ENCODE peak calls at places on chromosome 17, in four cellular contexts. One of them, this sample, is unnamed.

GRCh38 chr17:55770220-55770870 is 19.5 kb downstream of the PCTP start:
- DNase-seq in BE2C: no peak
- DNase-seq in cardiac fibroblast: peak
- DNase-seq in PC-9: no peak
- DNase-seq in this sample: peak

GRCh38 chr17:7613769-7614421 is 802 bp downstream of the FXR2 start:
- DNase-seq in BE2C: no peak
- DNase-seq in cardiac fibroblast: no peak
- DNase-seq in PC-9: peak
- DNase-seq in this sample: peak

GRCh38 chr17:82101767-82102679 is 4.0 kb upstream of the FASN start:
- DNase-seq in BE2C: no peak
- DNase-seq in cardiac fibroblast: no peak
- DNase-seq in PC-9: peak
- DNase-seq in this sample: no peak

GRCh38 chr17:33889079-33889478 is 366.0 kb upstream of the CCL2 start:
- DNase-seq in BE2C: no peak
- DNase-seq in cardiac fibroblast: no peak
- DNase-seq in PC-9: no peak
- DNase-seq in this sample: no peak

GRCh38 chr17:80119271-80119791 is 17.9 kb downstream of the GAA start:
- DNase-seq in BE2C: no peak
- DNase-seq in cardiac fibroblast: no peak
- DNase-seq in PC-9: no peak
- DNase-seq in this sample: no peak

GRCh38 chr17:79944821-79945391 is 90.8 kb downstream of the TBC1D16 start:
- DNase-seq in BE2C: peak
- DNase-seq in cardiac fibroblast: no peak
- DNase-seq in PC-9: no peak
- DNase-seq in this sample: no peak

GRCh38 chr17:65365209-65365608 is 196.2 kb downstream of the AXIN2 start:
- DNase-seq in BE2C: no peak
- DNase-seq in cardiac fibroblast: no peak
- DNase-seq in PC-9: no peak
- DNase-seq in this sample: no peak

GRCh38 chr17:10785295-10785694 is 18.6 kb downstream of the TMEM238L start:
- DNase-seq in BE2C: no peak
- DNase-seq in cardiac fibroblast: no peak
- DNase-seq in PC-9: no peak
- DNase-seq in this sample: no peak

GRCh38 chr17:7383742-7384488 is 3.0 kb downstream of the TNK1 start:
- DNase-seq in BE2C: peak
- DNase-seq in cardiac fibroblast: peak
- DNase-seq in PC-9: no peak
- DNase-seq in this sample: peak

GRCh38 chr17:6514371-6514770 is 42.0 kb downstream of the PITPNM3 start:
- DNase-seq in BE2C: no peak
- DNase-seq in cardiac fibroblast: no peak
- DNase-seq in PC-9: no peak
- DNase-seq in this sample: peak

GRCh38 chr17:81865733-81866439 is 5.3 kb downstream of the ARHGDIA start:
- DNase-seq in BE2C: no peak
- DNase-seq in cardiac fibroblast: peak
- DNase-seq in PC-9: peak
- DNase-seq in this sample: peak

GRCh38 chr17:12625092-12625491 is 40.6 kb upstream of the MYOCD start:
- DNase-seq in BE2C: no peak
- DNase-seq in cardiac fibroblast: no peak
- DNase-seq in PC-9: no peak
- DNase-seq in this sample: no peak

GRCh38 chr17:7405882-7406825 is 1.5 kb upstream of the NLGN2 start:
- DNase-seq in BE2C: no peak
- DNase-seq in cardiac fibroblast: no peak
- DNase-seq in PC-9: no peak
- DNase-seq in this sample: no peak

GRCh38 chr17:41537614-41537954 is 9.5 kb upstream of the KRT19 start:
- DNase-seq in BE2C: no peak
- DNase-seq in cardiac fibroblast: no peak
- DNase-seq in PC-9: no peak
- DNase-seq in this sample: no peak

DNA sequence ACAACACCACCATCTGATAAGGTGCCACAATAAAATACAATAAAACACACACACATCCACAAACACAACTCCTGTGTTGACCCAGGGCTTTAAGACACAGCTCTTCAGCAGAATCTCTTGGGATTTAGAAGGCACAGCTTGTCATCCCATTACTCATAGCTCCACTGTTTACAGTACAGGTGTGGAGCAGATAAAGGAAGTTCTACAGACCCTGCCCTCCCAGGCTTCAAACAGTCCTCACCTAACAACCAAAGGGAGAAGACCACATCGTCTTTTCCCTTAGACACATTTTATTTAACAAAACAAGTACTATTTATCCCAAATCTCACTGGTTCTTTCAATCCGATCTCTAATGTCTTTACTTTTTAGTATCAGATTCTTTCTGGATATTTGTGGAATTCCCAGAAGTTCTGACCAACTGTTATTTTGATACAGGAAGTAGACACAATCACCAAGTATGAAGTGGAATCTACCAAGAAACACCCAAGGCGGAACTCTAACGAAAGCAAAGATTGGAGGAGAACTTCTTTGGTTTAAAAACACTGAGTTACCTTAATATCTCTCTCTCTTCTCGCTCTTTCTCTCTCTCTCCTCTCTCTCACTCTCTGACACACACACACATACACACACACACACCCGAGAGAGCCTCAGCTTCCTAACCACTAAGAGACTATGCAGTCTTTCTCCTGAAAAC is 46.1 kb downstream of the CYTH1 start:
- DNase-seq in BE2C: no peak
- DNase-seq in cardiac fibroblast: peak
- DNase-seq in PC-9: peak
- DNase-seq in this sample: no peak
- H3K4me3 ChIP-seq in BE2C: peak
- H3K4me3 ChIP-seq in cardiac fibroblast: peak
- H3K4me3 ChIP-seq in PC-9: peak
- H3K4me3 ChIP-seq in this sample: no peak

DNA sequence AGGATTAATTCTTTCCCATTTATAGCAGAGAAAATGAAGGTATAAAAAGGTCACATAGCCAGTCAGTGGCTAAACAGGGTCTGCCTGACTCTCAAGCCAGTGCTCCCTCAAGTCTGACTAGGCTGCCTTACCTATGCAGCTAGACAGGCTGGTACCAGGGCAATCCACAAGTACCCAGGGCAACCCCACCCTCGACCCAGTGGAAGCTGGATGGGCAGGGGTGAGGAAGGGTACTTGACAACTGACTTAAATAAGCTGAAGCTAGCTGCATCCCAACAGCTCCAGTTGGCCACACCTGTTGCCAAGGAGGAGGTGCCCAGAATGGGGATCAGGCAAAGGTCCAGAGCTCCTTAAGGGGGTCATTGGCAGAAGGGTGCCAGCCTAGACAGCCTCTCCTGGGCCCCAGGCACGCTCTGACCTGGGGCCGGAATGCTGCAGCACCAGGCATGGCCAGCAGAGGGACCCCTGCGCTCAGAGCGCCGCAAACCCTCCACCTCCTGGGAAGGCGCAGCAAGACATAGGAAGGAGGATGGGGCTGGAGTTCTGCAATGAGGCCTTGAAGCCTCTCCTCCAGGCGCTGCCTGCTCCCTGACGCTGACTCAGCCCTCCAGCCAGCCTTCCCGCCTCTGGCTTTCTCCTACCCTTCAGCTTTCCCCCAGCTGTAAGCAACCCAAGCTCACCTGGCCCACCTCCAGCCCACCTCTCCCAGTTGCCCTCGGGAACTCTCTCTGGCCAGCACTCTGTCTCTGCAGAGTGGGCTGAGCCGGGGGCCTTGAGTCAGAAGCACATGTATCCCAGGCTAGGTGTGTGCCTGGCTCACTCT is 28.9 kb downstream of the MPP2 start:
- DNase-seq in BE2C: peak
- DNase-seq in cardiac fibroblast: peak
- DNase-seq in PC-9: peak
- DNase-seq in this sample: peak
- TF ChIP-seq CTCF in BE2C: peak
- TF ChIP-seq CTCF in cardiac fibroblast: peak
- TF ChIP-seq CTCF in PC-9: peak
- TF ChIP-seq CTCF in this sample: peak

DNA sequence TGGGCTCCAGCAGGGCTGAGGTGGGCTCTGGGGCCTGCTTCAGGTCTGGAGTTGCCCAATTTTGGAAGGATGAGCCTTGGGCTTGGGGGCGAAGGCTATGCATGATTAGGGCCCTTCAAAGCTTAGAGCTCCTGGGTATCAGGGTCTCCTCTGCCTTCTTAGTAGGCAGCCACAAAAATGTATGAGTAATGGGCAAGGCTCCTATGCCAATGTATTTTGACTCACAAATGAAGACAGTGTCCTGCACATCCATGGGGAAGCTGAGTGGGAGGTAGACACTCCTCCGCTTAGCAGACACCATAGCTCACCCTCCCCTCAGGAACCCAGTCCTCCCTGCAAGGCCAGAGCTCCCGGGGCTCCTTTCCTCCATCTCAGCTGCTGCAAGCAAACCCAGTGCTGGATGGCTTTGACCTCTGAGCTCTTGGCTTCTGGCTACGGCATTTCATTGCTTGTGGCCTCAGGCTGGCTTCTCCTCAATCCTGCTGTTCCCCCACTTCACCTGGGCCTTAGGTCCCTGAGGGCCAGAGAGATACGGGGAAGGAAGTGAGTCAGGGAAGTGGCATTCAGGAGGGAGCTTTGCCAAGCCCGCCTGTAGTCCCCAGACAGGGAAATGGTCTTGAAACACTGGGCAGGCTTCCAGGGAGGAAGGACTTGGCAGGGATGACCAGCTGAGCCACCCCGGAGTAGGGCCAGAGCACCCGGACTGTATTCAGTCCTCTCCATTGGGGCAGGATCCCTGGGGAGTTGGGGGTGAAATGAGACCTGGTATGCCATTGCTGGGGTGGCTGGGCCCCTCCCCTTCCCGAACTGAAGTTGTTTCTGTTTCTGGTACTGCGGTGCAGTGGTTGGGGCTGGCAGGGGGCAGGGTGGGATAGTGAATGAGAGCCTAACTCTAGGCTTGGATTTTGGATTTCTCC is 4.4 kb downstream of the ABCC3 start:
- DNase-seq in BE2C: peak
- DNase-seq in cardiac fibroblast: peak
- DNase-seq in PC-9: peak
- DNase-seq in this sample: peak
- H3K4me3 ChIP-seq in BE2C: no peak
- H3K4me3 ChIP-seq in cardiac fibroblast: no peak
- H3K4me3 ChIP-seq in PC-9: peak
- H3K4me3 ChIP-seq in this sample: no peak

DNA sequence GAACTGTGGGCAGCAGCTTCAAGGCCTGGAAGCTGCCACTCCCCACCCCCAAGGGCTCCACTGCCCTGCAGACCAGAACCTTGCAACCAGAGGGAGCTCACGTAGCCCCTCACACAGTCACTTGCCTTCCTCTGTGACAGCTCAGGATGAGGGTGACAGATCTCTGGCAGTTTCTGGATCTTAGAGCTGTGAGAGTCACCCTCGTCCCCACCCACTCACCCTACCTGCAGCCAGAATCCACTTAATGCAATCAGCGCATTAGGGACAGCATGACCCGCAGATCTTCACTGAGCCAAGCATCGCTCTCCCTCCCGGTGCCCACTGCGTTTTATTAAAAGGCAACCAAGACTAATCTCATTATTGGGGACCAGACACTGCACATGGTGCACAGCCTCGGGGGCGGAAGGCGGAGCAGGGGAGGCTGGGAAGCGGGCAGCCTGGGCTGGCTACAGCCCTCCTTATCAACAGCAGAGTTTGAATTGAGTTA is 3.5 kb downstream of the CYB561 start:
- DNase-seq in BE2C: peak
- DNase-seq in cardiac fibroblast: no peak
- DNase-seq in PC-9: no peak
- DNase-seq in this sample: no peak
- TF ChIP-seq CTCF in BE2C: peak
- TF ChIP-seq CTCF in cardiac fibroblast: peak
- TF ChIP-seq CTCF in PC-9: no peak
- TF ChIP-seq CTCF in this sample: no peak

DNA sequence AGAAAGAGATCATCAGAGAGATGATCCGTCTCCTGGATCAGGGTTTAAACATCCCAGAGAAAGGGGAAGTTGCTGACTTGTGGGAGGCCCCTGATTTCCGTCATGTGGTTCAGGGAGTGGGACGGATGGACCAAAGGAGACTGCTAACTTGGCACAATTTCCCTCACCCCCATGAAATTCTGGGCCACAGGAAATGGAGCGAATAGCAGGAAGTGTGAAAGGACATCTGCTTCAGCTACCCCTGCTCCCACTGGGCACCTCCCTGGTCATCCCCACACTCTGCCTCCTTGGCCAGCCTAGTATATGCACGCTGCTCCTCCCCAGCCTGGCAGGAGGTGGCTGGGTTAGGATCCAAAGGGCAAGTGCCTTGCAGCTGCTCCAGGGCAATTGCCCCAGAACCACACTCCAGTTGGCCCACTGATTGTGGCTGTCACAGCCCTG is 1.3 kb downstream of the ARRB2 start:
- DNase-seq in BE2C: no peak
- DNase-seq in cardiac fibroblast: no peak
- DNase-seq in PC-9: no peak
- DNase-seq in this sample: peak
- H3K4me3 ChIP-seq in BE2C: peak
- H3K4me3 ChIP-seq in cardiac fibroblast: no peak
- H3K4me3 ChIP-seq in PC-9: peak
- H3K4me3 ChIP-seq in this sample: peak